ENCODE peak calls at places on chromosomes 5 and 9, in six cellular contexts. One of them, this sample, is unnamed.
A peak's percentile ranks its signal among the peaks of the same experiment; 100 is the strongest.

GRCh38 chr5:127010362-127010761 is 20.0 kb downstream of the MARCHF3 start:
- DNase-seq in GM12891: no peak
- DNase-seq in sciatic nerve: no peak
- DNase-seq in EH: peak; percentile 52
- DNase-seq in neural crest cell: no peak
- DNase-seq in HS-5: no peak
- DNase-seq in this sample: no peak

GRCh38 chr9:30575218-30575617 is 1809.2 kb upstream of the ACO1 start:
- DNase-seq in HS-5: no peak
- DNase-seq in neural crest cell: no peak
- DNase-seq in GM12891: no peak
- DNase-seq in sciatic nerve: no peak
- DNase-seq in EH: no peak
- DNase-seq in this sample: no peak

GRCh38 chr9:77449177-77450092 is 198.7 kb downstream of the GNA14 start:
- DNase-seq in sciatic nerve: no peak
- DNase-seq in HS-5: no peak
- DNase-seq in neural crest cell: no peak
- DNase-seq in EH: peak; percentile 56
- DNase-seq in GM12891: no peak
- DNase-seq in this sample: no peak

GRCh38 chr5:32083981-32084430 is 90.1 kb downstream of the GOLPH3 start:
- DNase-seq in GM12891: no peak
- DNase-seq in HS-5: no peak
- DNase-seq in sciatic nerve: no peak
- DNase-seq in EH: no peak
- DNase-seq in neural crest cell: no peak
- DNase-seq in this sample: no peak

GRCh38 chr9:26955921-26956886 is at the start of gene IFT74:
- DNase-seq in neural crest cell: peak; percentile 88
- DNase-seq in EH: peak; percentile 99
- DNase-seq in GM12891: peak; percentile 81
- DNase-seq in HS-5: peak; percentile 90
- DNase-seq in sciatic nerve: peak; percentile 99
- DNase-seq in this sample: peak; percentile 89

GRCh38 chr9:129081388-129081889 is 528 bp downstream of the DOLPP1 start:
- DNase-seq in HS-5: no peak
- DNase-seq in GM12891: peak; percentile 99
- DNase-seq in neural crest cell: no peak
- DNase-seq in sciatic nerve: no peak
- DNase-seq in EH: no peak
- DNase-seq in this sample: no peak

GRCh38 chr5:177301503-177302165 is 1.9 kb downstream of the RAB24 start:
- DNase-seq in HS-5: no peak
- DNase-seq in EH: no peak
- DNase-seq in sciatic nerve: no peak
- DNase-seq in GM12891: no peak
- DNase-seq in neural crest cell: no peak
- DNase-seq in this sample: no peak

GRCh38 chr5:6659941-6660684 is 26.9 kb downstream of the SRD5A1 start:
- DNase-seq in HS-5: no peak
- DNase-seq in neural crest cell: no peak
- DNase-seq in GM12891: peak; percentile 48
- DNase-seq in EH: no peak
- DNase-seq in sciatic nerve: no peak
- DNase-seq in this sample: no peak

GRCh38 chr9:91421987-91422765 is 1.5 kb downstream of the NFIL3 start:
- DNase-seq in HS-5: no peak
- DNase-seq in sciatic nerve: no peak
- DNase-seq in neural crest cell: no peak
- DNase-seq in GM12891: no peak
- DNase-seq in EH: peak; percentile 80
- DNase-seq in this sample: no peak